ENCODE peak calls at places on chromosomes 7 and 10, in six cellular contexts. L is dorsolateral prefrontal cortex, Y is GM12865, U is AG04450, R is upper lobe of right lung, X is endothelial cell of umbilical vein. S is an unnamed sample.

GRCh38 chr10:29186221-29186620 is 102.6 kb upstream of the LYZL1 start:
- DNase-seq in X (peak), U (no peak), L (no peak), R (no peak), Y (no peak), S (no peak)

GRCh38 chr7:713488-714230 is 12.8 kb upstream of the DNAAF5 start:
- DNase-seq in R (no peak), Y (no peak), L (no peak), U (no peak), X (no peak), S (no peak)

GRCh38 chr7:30224511-30225031 is 59.8 kb upstream of the ZNRF2 start:
- DNase-seq in L (no peak), R (no peak), Y (peak), X (no peak), U (no peak), S (peak)

GRCh38 chr10:73106301-73106700 is 4.0 kb upstream of the NUDT13 start:
- DNase-seq in R (no peak), U (no peak), L (no peak), X (no peak), Y (no peak), S (no peak)

GRCh38 chr7:103487419-103487818 is 41.4 kb upstream of the SLC26A5 start:
- DNase-seq in Y (no peak), R (no peak), X (no peak), U (no peak), L (no peak), S (no peak)

GRCh38 chr7:43492906-43493305 is 90.0 kb upstream of the STK17A start:
- DNase-seq in R (no peak), Y (no peak), X (no peak), U (no peak), L (no peak), S (no peak)

GRCh38 chr10:232061-232460 is 96.8 kb downstream of the ZMYND11 start:
- DNase-seq in U (no peak), R (no peak), L (no peak), Y (no peak), X (no peak), S (no peak)

GRCh38 chr7:116212859-116213258 is 2.5 kb downstream of the TES start:
- DNase-seq in R (no peak), Y (no peak), U (no peak), X (peak), L (no peak), S (no peak)

GRCh38 chr7:158431055-158431940 is 156.3 kb downstream of the PTPRN2 start:
- DNase-seq in X (no peak), Y (no peak), L (no peak), U (no peak), R (no peak), S (no peak)

GRCh38 chr10:3783313-3783689 is 1.7 kb downstream of the KLF6 start:
- DNase-seq in Y (peak), R (no peak), U (peak), X (no peak), L (peak), S (no peak)
- TF ChIP-seq CTCF in Y (no peak), R (no peak), U (no peak), X (no peak), L (no peak), S (no peak)

GRCh38 chr10:104300736-104301292 is 31.8 kb downstream of the GSTO2 start:
- DNase-seq in R (no peak), Y (no peak), L (peak), X (peak), U (peak), S (peak)
- H3K4me3 ChIP-seq in R (no peak), Y (no peak), L (no peak), X (no peak), U (peak), S (no peak)

GRCh38 chr10:25117757-25118156 is 57.0 kb upstream of the GPR158 start:
- DNase-seq in U (no peak), X (no peak), L (no peak), Y (no peak), R (no peak), S (no peak)

GRCh38 chr10:25114036-25114411 is 60.8 kb upstream of the GPR158 start:
- DNase-seq in X (no peak), L (no peak), R (no peak), U (no peak), Y (no peak), S (no peak)

GRCh38 chr10:25112016-25112415 is 62.8 kb upstream of the GPR158 start:
- DNase-seq in X (no peak), Y (no peak), U (no peak), R (no peak), L (no peak), S (no peak)

GRCh38 chr10:25113231-25114035 is 61.4 kb upstream of the GPR158 start:
- DNase-seq in R (peak), X (peak), U (peak), L (peak), Y (peak), S (peak)
- TF ChIP-seq CTCF in R (peak), X (peak), U (peak), L (peak), Y (peak), S (peak)

DNA sequence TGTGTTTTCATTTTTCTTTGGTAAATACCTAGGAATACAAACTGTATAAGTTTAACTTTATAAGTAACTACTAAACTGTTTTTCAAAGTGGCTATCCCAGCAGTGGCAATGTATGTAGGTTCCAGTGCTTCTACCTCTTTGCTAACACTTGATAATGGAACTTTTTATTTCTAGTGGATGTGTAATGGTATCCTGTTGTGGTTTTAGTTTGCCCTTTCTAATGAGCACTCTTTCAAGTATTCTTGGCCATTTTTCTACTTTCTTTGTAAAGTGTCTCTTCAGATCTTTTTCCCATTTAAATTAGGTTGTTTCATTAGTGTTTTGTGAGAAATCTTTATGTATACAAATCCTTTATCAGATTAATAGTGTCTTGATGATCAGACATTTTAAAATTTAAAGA is 4.6 kb downstream of the KIF20B start:
- DNase-seq in X (peak), L (no peak), U (no peak), Y (no peak), R (no peak), S (no peak)
- H3K4me3 ChIP-seq in X (no peak), L (no peak), U (no peak), Y (no peak), R (no peak), S (no peak)

GRCh38 chr10:110701618-110701971 is 57.5 kb downstream of the RBM20 start:
- DNase-seq in R (no peak), L (no peak), X (no peak), Y (no peak), U (no peak), S (no peak)
- TF ChIP-seq CTCF in R (no peak), L (no peak), X (no peak), Y (no peak), U (no peak), S (no peak)

GRCh38 chr10:30438016-30438850 is 4.2 kb downstream of the MAP3K8 start:
- DNase-seq in U (no peak), R (no peak), L (no peak), Y (peak), X (no peak), S (peak)

GRCh38 chr10:30436200-30436599 is 2.2 kb downstream of the MAP3K8 start:
- DNase-seq in U (no peak), L (no peak), X (peak), R (no peak), Y (peak), S (no peak)

GRCh38 chr10:30435068-30435422 is 1.1 kb downstream of the MAP3K8 start:
- DNase-seq in U (no peak), X (no peak), Y (peak), R (peak), L (no peak), S (no peak)

GRCh38 chr10:30436688-30437038 is 2.7 kb downstream of the MAP3K8 start:
- DNase-seq in Y (no peak), X (no peak), U (no peak), R (no peak), L (no peak), S (no peak)

DNA sequence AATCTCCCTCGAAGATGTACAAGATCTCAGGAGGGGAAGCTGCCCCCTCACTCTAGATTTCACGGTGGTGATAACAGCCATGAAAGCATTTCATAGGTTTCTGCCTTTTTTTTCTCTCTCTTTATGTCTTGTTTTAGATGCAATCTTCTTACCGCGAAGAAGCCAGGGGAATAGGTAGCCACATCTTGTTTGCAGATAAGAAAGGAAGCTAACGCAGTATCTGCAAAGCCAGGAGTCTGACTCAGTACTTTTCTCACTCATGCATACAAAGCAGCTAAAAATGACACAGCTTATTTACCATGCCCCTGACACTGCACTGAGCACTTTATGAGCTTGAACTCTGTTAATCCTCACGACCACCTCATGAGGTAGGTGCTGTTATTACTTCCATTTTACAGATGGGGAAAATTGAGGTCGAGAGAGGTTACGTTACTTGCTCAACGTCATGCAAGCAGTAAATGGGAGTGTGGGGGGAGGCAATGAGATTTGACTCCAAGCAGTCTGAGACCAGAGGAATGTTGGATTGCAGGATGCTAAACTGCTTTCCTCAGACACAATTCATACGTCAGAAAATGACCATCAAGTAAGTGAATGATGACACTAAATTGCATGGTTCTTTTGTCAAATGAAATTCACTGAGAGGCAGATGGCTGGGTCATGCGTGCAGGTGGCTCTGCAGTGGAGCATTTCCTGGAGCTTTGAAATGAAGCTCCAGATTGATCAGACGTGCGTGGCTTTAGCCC is 3.2 kb downstream of the MAP3K8 start:
- DNase-seq in R (no peak), L (no peak), Y (peak), U (no peak), X (peak), S (peak)
- H3K4me3 ChIP-seq in R (peak), L (peak), Y (peak), U (peak), X (no peak), S (no peak)

GRCh38 chr10:113474756-113475155 is 78.1 kb upstream of the HABP2 start:
- DNase-seq in R (no peak), Y (no peak), U (no peak), X (no peak), L (no peak), S (no peak)

GRCh38 chr10:113473851-113474250 is 79.0 kb upstream of the HABP2 start:
- DNase-seq in X (no peak), Y (no peak), R (no peak), U (no peak), L (no peak), S (no peak)

GRCh38 chr10:113476673-113477072 is 76.2 kb upstream of the HABP2 start:
- DNase-seq in Y (no peak), X (no peak), U (no peak), R (no peak), L (no peak), S (no peak)

GRCh38 chr10:113476191-113476590 is 76.7 kb upstream of the HABP2 start:
- DNase-seq in L (no peak), U (no peak), Y (no peak), X (no peak), R (no peak), S (no peak)

GRCh38 chr10:113475381-113475807 is 77.5 kb upstream of the HABP2 start:
- DNase-seq in R (no peak), X (no peak), U (no peak), Y (no peak), L (no peak), S (peak)
- TF ChIP-seq CTCF in R (no peak), X (no peak), U (no peak), Y (no peak), L (no peak), S (peak)

DNA sequence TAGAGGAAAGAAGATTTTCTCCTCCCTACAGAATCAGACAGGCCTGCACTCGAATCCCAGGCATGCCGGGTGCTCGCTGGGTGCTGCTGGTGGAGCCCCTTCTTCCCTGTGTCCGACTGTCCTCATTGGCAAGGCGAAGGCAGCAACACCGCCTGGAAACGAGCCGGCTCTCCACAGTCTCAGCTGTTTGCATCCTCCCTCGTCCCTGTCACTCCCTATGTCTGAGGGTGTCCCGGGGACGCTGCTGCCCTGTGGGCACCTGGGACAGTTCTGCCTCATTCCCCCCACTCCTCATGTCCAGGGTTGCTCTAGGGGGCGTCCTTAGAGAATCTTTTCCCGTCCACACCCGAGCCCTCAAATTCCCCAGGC is 31.6 kb upstream of the TMEM72 start:
- DNase-seq in X (no peak), Y (no peak), L (peak), U (no peak), R (no peak), S (no peak)
- H3K4me3 ChIP-seq in X (no peak), Y (no peak), L (peak), U (peak), R (peak), S (no peak)

DNA sequence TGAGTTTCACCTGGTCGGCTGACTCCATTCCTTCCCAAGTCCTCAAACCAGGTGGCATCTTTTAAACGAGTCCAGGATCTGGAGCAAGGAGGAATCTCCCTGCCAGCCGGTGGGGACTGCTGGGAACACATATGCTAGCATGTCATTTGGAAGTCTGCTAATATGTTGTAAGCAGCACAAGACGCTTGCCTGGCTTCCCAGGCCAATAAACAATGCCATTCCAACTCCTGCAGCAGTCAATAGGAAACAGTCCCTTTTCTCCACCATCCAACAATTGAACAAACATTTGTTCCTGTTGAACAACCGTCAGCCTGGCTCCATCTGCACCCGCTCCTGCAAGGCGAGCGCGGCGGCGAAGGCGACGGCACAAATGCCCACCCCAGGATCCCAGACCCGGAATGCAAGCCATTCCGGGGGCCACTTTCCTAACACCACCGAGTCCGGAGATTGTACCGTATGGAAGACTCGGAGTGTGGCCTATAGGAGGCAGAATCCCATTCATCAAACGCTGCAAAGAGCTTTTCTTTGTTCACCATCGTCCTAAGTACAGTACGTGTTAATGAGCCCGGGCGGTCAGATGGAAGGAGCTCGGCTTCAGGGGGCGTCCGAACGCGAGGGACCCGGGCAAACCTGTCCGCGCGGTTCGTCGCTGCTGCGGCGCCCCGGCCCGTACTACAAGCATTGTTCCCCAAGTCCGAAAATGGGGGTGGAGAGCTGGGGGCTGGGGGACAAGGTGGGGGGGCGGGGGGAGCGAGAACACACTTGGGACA is 1.6 kb downstream of the FAM53B start:
- DNase-seq in R (no peak), U (no peak), Y (peak), X (peak), L (no peak), S (peak)
- TF ChIP-seq CTCF in R (no peak), U (peak), Y (no peak), X (peak), L (peak), S (peak)

S was measured in bronchial epithelial cell.